ENCODE peak calls at places on chromosome 1, in four cellular contexts. One of them, this sample, is unnamed.
A peak's percentile ranks its signal among the peaks of the same experiment; 100 is the strongest.

GRCh38 chr1:46615735-46616134 is 876 bp downstream of the MOB3C start:
- DNase-seq in NCI-H1105: no peak
- DNase-seq in T follicular helper cell: no peak
- DNase-seq in MV-4-11: no peak
- DNase-seq in this sample: no peak

GRCh38 chr1:9688599-9688998 is 37.1 kb downstream of the PIK3CD start:
- DNase-seq in NCI-H1105: no peak
- DNase-seq in T follicular helper cell: no peak
- DNase-seq in MV-4-11: no peak
- DNase-seq in this sample: no peak

GRCh38 chr1:76868154-76868882 is 1.0 kb downstream of the ST6GALNAC5 start:
- DNase-seq in NCI-H1105: no peak
- DNase-seq in T follicular helper cell: no peak
- DNase-seq in MV-4-11: no peak
- DNase-seq in this sample: no peak

GRCh38 chr1:66446261-66447001 is 87.5 kb upstream of the SGIP1 start:
- DNase-seq in NCI-H1105: peak; percentile 44
- DNase-seq in T follicular helper cell: peak; percentile 4
- DNase-seq in MV-4-11: peak; percentile 63
- DNase-seq in this sample: peak; percentile 88

GRCh38 chr1:224245188-224245587 is 62.1 kb downstream of the DEGS1 start:
- DNase-seq in NCI-H1105: no peak
- DNase-seq in T follicular helper cell: no peak
- DNase-seq in MV-4-11: peak; percentile 95
- DNase-seq in this sample: peak; percentile 23

GRCh38 chr1:31639543-31639942 is 5.1 kb downstream of the PEF1 start:
- DNase-seq in NCI-H1105: no peak
- DNase-seq in T follicular helper cell: no peak
- DNase-seq in MV-4-11: peak; percentile 68
- DNase-seq in this sample: peak; percentile 73

GRCh38 chr1:222247811-222248310 is 300.0 kb downstream of the HHIPL2 start:
- DNase-seq in NCI-H1105: no peak
- DNase-seq in T follicular helper cell: no peak
- DNase-seq in MV-4-11: no peak
- DNase-seq in this sample: no peak

GRCh38 chr1:74343191-74343590 is 108.0 kb downstream of the TNNI3K start:
- DNase-seq in NCI-H1105: peak; percentile 96
- DNase-seq in T follicular helper cell: no peak
- DNase-seq in MV-4-11: no peak
- DNase-seq in this sample: no peak

GRCh38 chr1:113924473-113924872 is 4.7 kb upstream of the HIPK1 start:
- DNase-seq in NCI-H1105: no peak
- DNase-seq in T follicular helper cell: no peak
- DNase-seq in MV-4-11: no peak
- DNase-seq in this sample: no peak

GRCh38 chr1:202164271-202165037 is 4.1 kb upstream of the PTPN7 start:
- DNase-seq in NCI-H1105: no peak
- DNase-seq in T follicular helper cell: peak; percentile 74
- DNase-seq in MV-4-11: no peak
- DNase-seq in this sample: no peak

GRCh38 chr1:56255516-56256181 is 323.7 kb downstream of the PLPP3 start:
- DNase-seq in NCI-H1105: no peak
- DNase-seq in T follicular helper cell: no peak
- DNase-seq in MV-4-11: peak; percentile 86
- DNase-seq in this sample: peak; percentile 98

GRCh38 chr1:235156745-235157144 is 4.3 kb downstream of the RBM34 start:
- DNase-seq in NCI-H1105: no peak
- DNase-seq in T follicular helper cell: no peak
- DNase-seq in MV-4-11: no peak
- DNase-seq in this sample: no peak

GRCh38 chr1:15106608-15107007 is 46.9 kb upstream of the TMEM51 start:
- DNase-seq in NCI-H1105: no peak
- DNase-seq in T follicular helper cell: no peak
- DNase-seq in MV-4-11: peak; percentile 28
- DNase-seq in this sample: no peak

GRCh38 chr1:26237230-26237966 is 3.4 kb downstream of the CEP85 start:
- DNase-seq in NCI-H1105: no peak
- DNase-seq in T follicular helper cell: no peak
- DNase-seq in MV-4-11: peak; percentile 9
- DNase-seq in this sample: peak; percentile 50

GRCh38 chr1:44489481-44489880 is 84.4 kb downstream of the RNF220 start:
- DNase-seq in NCI-H1105: no peak
- DNase-seq in T follicular helper cell: no peak
- DNase-seq in MV-4-11: no peak
- DNase-seq in this sample: no peak

GRCh38 chr1:236948381-236948780 is 55.9 kb downstream of the MT1HL1 start:
- DNase-seq in NCI-H1105: no peak
- DNase-seq in T follicular helper cell: no peak
- DNase-seq in MV-4-11: no peak
- DNase-seq in this sample: no peak

GRCh38 chr1:245512980-245513578 is 358.3 kb downstream of the KIF26B start:
- DNase-seq in NCI-H1105: no peak
- DNase-seq in T follicular helper cell: no peak
- DNase-seq in MV-4-11: peak; percentile 60
- DNase-seq in this sample: peak; percentile 42

GRCh38 chr1:197463142-197463541 is 195.1 kb downstream of the CRB1 start:
- DNase-seq in NCI-H1105: no peak
- DNase-seq in T follicular helper cell: no peak
- DNase-seq in MV-4-11: no peak
- DNase-seq in this sample: peak; percentile 15

GRCh38 chr1:162070094-162070748 is 730 bp downstream of the NOS1AP start:
- DNase-seq in NCI-H1105: peak; percentile 32
- DNase-seq in T follicular helper cell: no peak
- DNase-seq in MV-4-11: no peak
- DNase-seq in this sample: no peak

GRCh38 chr1:234607091-234608025 is 2.6 kb downstream of the IRF2BP2 start:
- DNase-seq in NCI-H1105: no peak
- DNase-seq in T follicular helper cell: no peak
- DNase-seq in MV-4-11: peak; percentile 59
- DNase-seq in this sample: peak; percentile 64

GRCh38 chr1:40341509-40342380 is 24.7 kb upstream of the COL9A2 start:
- DNase-seq in NCI-H1105: no peak
- DNase-seq in T follicular helper cell: no peak
- DNase-seq in MV-4-11: peak; percentile 38
- DNase-seq in this sample: peak; percentile 6

GRCh38 chr1:183234660-183235476 is 48.8 kb downstream of the LAMC2 start:
- DNase-seq in NCI-H1105: peak; percentile 22
- DNase-seq in T follicular helper cell: no peak
- DNase-seq in MV-4-11: peak; percentile 47
- DNase-seq in this sample: peak; percentile 99

GRCh38 chr1:209454340-209455014 is 129.0 kb upstream of the CAMK1G start:
- DNase-seq in NCI-H1105: no peak
- DNase-seq in T follicular helper cell: no peak
- DNase-seq in MV-4-11: peak; percentile 25
- DNase-seq in this sample: no peak

GRCh38 chr1:242890211-242890741 is 364.8 kb downstream of the CEP170 start:
- DNase-seq in NCI-H1105: no peak
- DNase-seq in T follicular helper cell: no peak
- DNase-seq in MV-4-11: no peak
- DNase-seq in this sample: no peak

GRCh38 chr1:94329986-94330385 is 88.2 kb upstream of the ABCD3 start:
- DNase-seq in NCI-H1105: no peak
- DNase-seq in T follicular helper cell: no peak
- DNase-seq in MV-4-11: no peak
- DNase-seq in this sample: peak; percentile 78

This sample was measured in fibroblast of the aortic adventitia.